ENCODE peak calls at places on chromosomes 13 and 19, in four cellular contexts. R is hippocampal formation; C is NCI-H1930; N is activated CD4-positive, alpha-beta T cell treated with anti-CD3 and anti-CD28 coated beads, Interleukin-2, amount 50 U/mL, for 48 hours. Q is an unnamed sample.

GRCh38 chr13:31922724-31923123 is 108.8 kb upstream of the FRY start:
- DNase-seq in R (no peak), C (no peak), N (no peak), Q (no peak)

GRCh38 chr19:8209111-8209964 is at the start of gene CERS4:
- DNase-seq in R (peak), C (peak), N (peak), Q (peak)

GRCh38 chr13:46010148-46010547 is 42.4 kb downstream of the ZC3H13 start:
- DNase-seq in R (no peak), C (no peak), N (no peak), Q (no peak)

GRCh38 chr19:33375760-33376159 is 2.3 kb downstream of the CEBPG start:
- DNase-seq in R (no peak), C (no peak), N (no peak), Q (no peak)

GRCh38 chr13:81406022-81406421 is 1065.1 kb upstream of the SPRY2 start:
- DNase-seq in R (no peak), C (no peak), N (no peak), Q (no peak)

GRCh38 chr13:43878897-43879322 is 630 bp downstream of the CCDC122 start:
- DNase-seq in R (peak), C (no peak), N (peak), Q (peak)

GRCh38 chr13:29704648-29705047 is 109.2 kb upstream of the SLC7A1 start:
- DNase-seq in R (no peak), C (no peak), N (no peak), Q (no peak)

GRCh38 chr13:22235285-22235949 is 564.5 kb downstream of the FGF9 start:
- DNase-seq in R (no peak), C (peak), N (no peak), Q (no peak)

GRCh38 chr19:15404097-15404779 is 14.6 kb downstream of the AKAP8L start:
- DNase-seq in R (no peak), C (no peak), N (no peak), Q (no peak)

GRCh38 chr19:55153652-55154264 is 3.8 kb downstream of the TNNI3 start:
- DNase-seq in R (no peak), C (no peak), N (no peak), Q (no peak)

GRCh38 chr13:98575876-98576214 is 1.1 kb downstream of the STK24 start:
- DNase-seq in R (no peak), C (no peak), N (no peak), Q (no peak)

GRCh38 chr19:33348301-33349010 is 25.1 kb upstream of the CEBPG start:
- DNase-seq in R (no peak), C (no peak), N (no peak), Q (no peak)

GRCh38 chr13:28273919-28274318 is 135.6 kb downstream of the PAN3 start:
- DNase-seq in R (no peak), C (no peak), N (no peak), Q (no peak)

GRCh38 chr13:32021785-32022184 is 9.8 kb upstream of the FRY start:
- DNase-seq in R (no peak), C (no peak), N (no peak), Q (no peak)

GRCh38 chr13:39249971-39250370 is 211.7 kb downstream of the NHLRC3 start:
- DNase-seq in R (no peak), C (no peak), N (no peak), Q (no peak)

GRCh38 chr19:35090160-35090794 is 25.3 kb upstream of the FXYD3 start:
- DNase-seq in R (peak), C (peak), N (peak), Q (peak)

GRCh38 chr13:106117035-106117434 is 418.4 kb downstream of the EFNB2 start:
- DNase-seq in R (no peak), C (no peak), N (no peak), Q (no peak)

GRCh38 chr19:48872884-48873475 is 759 bp downstream of the PPP1R15A start:
- DNase-seq in R (peak), C (peak), N (peak), Q (peak)

Q was measured in adrenal gland.